ENCODE peak calls at places on chromosomes 4 and X, in five cellular contexts. T is heart left ventricle, L is cardiac fibroblast, V is testis, H is mucosa of descending colon. S is an unnamed sample.
A peak's percentile ranks its signal among the peaks of the same experiment; 100 is the strongest.

GRCh38 chr4:67234296-67234695 is 311.0 kb downstream of the CENPC start:
- DNase-seq in T (no peak), L (no peak), V (no peak), H (no peak), S (no peak)

GRCh38 chr4:138562544-138562961 is 320.4 kb upstream of the SLC7A11 start:
- DNase-seq in T (peak; percentile 44), L (peak; percentile 72), V (no peak), H (no peak), S (peak; percentile 79)

GRCh38 chr4:12041828-12042227 is 613.1 kb upstream of the HS3ST1 start:
- DNase-seq in T (no peak), L (peak; percentile 31), V (no peak), H (no peak), S (no peak)

GRCh38 chr4:167021545-167022155 is 212.6 kb downstream of the SPOCK3 start:
- DNase-seq in T (peak; percentile 32), L (peak; percentile 79), V (peak; percentile 88), H (peak; percentile 62), S (peak; percentile 42)

GRCh38 chr4:37988670-37989069 is 28.5 kb downstream of the PTTG2 start:
- DNase-seq in T (no peak), L (no peak), V (no peak), H (no peak), S (no peak)

GRCh38 chrX:48782795-48783194 is 3.6 kb upstream of the GATA1 start:
- DNase-seq in T (no peak), L (no peak), V (no peak), H (no peak), S (no peak)

GRCh38 chrX:480861-481417 is 94.2 kb upstream of the PPP2R3B start:
- DNase-seq in T (no peak), L (no peak), V (no peak), H (no peak), S (no peak)

GRCh38 chr4:5629542-5629941 is 78.8 kb downstream of the EVC2 start:
- DNase-seq in T (no peak), L (no peak), V (no peak), H (no peak), S (no peak)

GRCh38 chr4:188178806-188179205 is 39.6 kb downstream of the TRIML1 start:
- DNase-seq in T (no peak), L (no peak), V (no peak), H (no peak), S (no peak)

GRCh38 chr4:112778520-112778919 is 141.6 kb downstream of the LARP7 start:
- DNase-seq in T (no peak), L (no peak), V (no peak), H (no peak), S (no peak)

GRCh38 chr4:56253631-56254241 is 133.6 kb downstream of the AASDH start:
- DNase-seq in T (no peak), L (no peak), V (peak; percentile 54), H (no peak), S (no peak)

GRCh38 chr4:949656-950055 is 17.4 kb downstream of the TMEM175 start:
- DNase-seq in T (no peak), L (no peak), V (no peak), H (peak; percentile 9), S (no peak)

GRCh38 chrX:7316887-7317286 is 168.9 kb upstream of the PUDP start:
- DNase-seq in T (no peak), L (no peak), V (no peak), H (no peak), S (no peak)

GRCh38 chrX:7139202-7140081 is 8.1 kb upstream of the STS start:
- DNase-seq in T (no peak), L (peak; percentile 18), V (no peak), H (no peak), S (no peak)

GRCh38 chr4:153075836-153076235 is 128.4 kb upstream of the TRIM2 start:
- DNase-seq in T (no peak), L (no peak), V (no peak), H (no peak), S (no peak)

GRCh38 chrX:27966955-27967354 is 14.3 kb downstream of the DCAF8L1 start:
- DNase-seq in T (no peak), L (peak; percentile 82), V (no peak), H (no peak), S (peak; percentile 57)

GRCh38 chr4:128980816-128981326 is 112.5 kb downstream of the SCLT1 start:
- DNase-seq in T (no peak), L (no peak), V (no peak), H (no peak), S (no peak)

GRCh38 chr4:54683616-54684346 is 26.0 kb downstream of the KIT start:
- DNase-seq in T (no peak), L (peak; percentile 15), V (no peak), H (no peak), S (no peak)

GRCh38 chr4:85682391-85682790 is 207.4 kb downstream of the ARHGAP24 start:
- DNase-seq in T (no peak), L (no peak), V (no peak), H (no peak), S (no peak)

GRCh38 chr4:119939066-119939995 is 127.3 kb downstream of the MAD2L1 start:
- DNase-seq in T (peak; percentile 23), L (no peak), V (peak; percentile 43), H (no peak), S (no peak)

GRCh38 chrX:122625821-122626220 is 558.3 kb upstream of the GRIA3 start:
- DNase-seq in T (no peak), L (no peak), V (no peak), H (no peak), S (no peak)

GRCh38 chr4:7699040-7699439 is 240.6 kb downstream of the AFAP1 start:
- DNase-seq in T (peak; percentile 45), L (peak; percentile 81), V (peak; percentile 57), H (no peak), S (peak; percentile 53)

GRCh38 chr4:78602334-78602733 is 50.8 kb downstream of the ANXA3 start:
- DNase-seq in T (peak; percentile 18), L (no peak), V (no peak), H (no peak), S (no peak)

GRCh38 chr4:7540216-7540615 is 105.5 kb upstream of the PSAPL1 start:
- DNase-seq in T (no peak), L (no peak), V (no peak), H (no peak), S (no peak)

GRCh38 chr4:155639674-155640529 is 26.7 kb upstream of the GUCY1A1 start:
- DNase-seq in T (no peak), L (no peak), V (no peak), H (no peak), S (no peak)

GRCh38 chr4:124753941-124754581 is 41.5 kb upstream of the ANKRD50 start:
- DNase-seq in T (no peak), L (no peak), V (no peak), H (no peak), S (no peak)

GRCh38 chr4:7903686-7904085 is 36.0 kb downstream of the AFAP1 start:
- DNase-seq in T (no peak), L (no peak), V (no peak), H (no peak), S (no peak)

GRCh38 chrX:140343226-140343873 is 161.5 kb downstream of the SOX3 start:
- DNase-seq in T (no peak), L (no peak), V (no peak), H (no peak), S (peak; percentile 23)

GRCh38 chr4:16194199-16194598 is 32.1 kb downstream of the TAPT1 start:
- DNase-seq in T (peak; percentile 25), L (peak; percentile 56), V (no peak), H (no peak), S (peak; percentile 83)

GRCh38 chrX:153582896-153583295 is 16.0 kb downstream of the CCNQ start:
- DNase-seq in T (peak; percentile 28), L (peak; percentile 36), V (no peak), H (peak; percentile 38), S (no peak)

GRCh38 chrX:20063716-20064351 is 52.9 kb downstream of the MAP7D2 start:
- DNase-seq in T (no peak), L (no peak), V (no peak), H (no peak), S (no peak)

GRCh38 chrX:134938682-134939081 is 52.1 kb upstream of the SMIM10 start:
- DNase-seq in T (no peak), L (no peak), V (no peak), H (no peak), S (no peak)

GRCh38 chr4:55175779-55176231 is 50.4 kb upstream of the KDR start:
- DNase-seq in T (no peak), L (peak; percentile 51), V (no peak), H (no peak), S (no peak)

DNA sequence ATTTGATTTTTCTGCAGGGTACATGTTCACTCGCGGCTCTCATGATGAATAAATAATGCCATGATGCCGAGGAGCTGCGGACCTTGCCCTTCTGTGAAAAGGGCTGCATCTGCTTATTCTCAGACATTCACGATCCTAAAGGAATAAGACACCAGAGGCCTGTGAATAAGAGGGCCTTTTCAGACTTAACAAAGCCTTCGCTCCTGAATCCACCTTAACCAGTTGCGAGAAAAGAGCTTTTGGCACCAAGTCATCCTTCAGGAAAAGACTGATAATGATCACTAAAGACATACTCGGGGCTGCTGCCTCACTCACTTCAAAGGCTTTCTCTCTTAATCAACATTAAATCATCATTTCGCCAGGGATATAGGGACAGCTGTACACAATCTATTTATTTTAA is 147.5 kb downstream of the FBXO8 start:
- DNase-seq in T (no peak), L (peak; percentile 34), V (no peak), H (no peak), S (no peak)
- H3K4me3 ChIP-seq in T (peak overlapping the region; percentile 28), L (no peak overlapping the region), V (peak overlapping the region; percentile 37), H (no peak overlapping the region), S (peak overlapping the region; percentile 20)

DNA sequence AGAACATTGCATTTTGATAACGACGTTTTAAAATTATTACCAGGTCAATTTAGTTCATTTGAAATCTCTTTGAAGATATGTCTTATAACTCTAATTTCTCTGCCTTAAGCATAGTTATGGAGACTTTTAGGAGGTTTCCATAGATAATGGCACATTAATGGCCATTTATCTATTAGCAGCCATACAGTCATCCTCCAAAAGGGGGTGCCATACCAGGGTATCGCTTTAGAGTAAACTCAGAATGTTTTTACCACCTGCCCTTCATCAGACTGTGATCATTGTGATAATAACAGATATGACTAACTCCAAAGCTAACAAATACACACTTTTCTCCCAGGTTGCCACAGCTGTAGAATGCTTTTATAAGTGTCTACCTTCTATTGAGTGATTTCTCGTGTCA is 461.5 kb downstream of the FSTL5 start:
- DNase-seq in T (no peak), L (no peak), V (no peak), H (no peak), S (no peak)
- TF ChIP-seq CTCF in T (no peak), L (no peak), V (no peak), H (no peak), S (no peak)

GRCh38 chr4:173288698-173289350 is 45.3 kb downstream of the HMGB2 start:
- DNase-seq in T (no peak), L (peak; percentile 28), V (no peak), H (no peak), S (no peak)
- H3K4me3 ChIP-seq in T (peak overlapping the region; percentile 39), L (peak overlapping the region; percentile 19), V (no peak overlapping the region), H (no peak overlapping the region), S (no peak overlapping the region)

DNA sequence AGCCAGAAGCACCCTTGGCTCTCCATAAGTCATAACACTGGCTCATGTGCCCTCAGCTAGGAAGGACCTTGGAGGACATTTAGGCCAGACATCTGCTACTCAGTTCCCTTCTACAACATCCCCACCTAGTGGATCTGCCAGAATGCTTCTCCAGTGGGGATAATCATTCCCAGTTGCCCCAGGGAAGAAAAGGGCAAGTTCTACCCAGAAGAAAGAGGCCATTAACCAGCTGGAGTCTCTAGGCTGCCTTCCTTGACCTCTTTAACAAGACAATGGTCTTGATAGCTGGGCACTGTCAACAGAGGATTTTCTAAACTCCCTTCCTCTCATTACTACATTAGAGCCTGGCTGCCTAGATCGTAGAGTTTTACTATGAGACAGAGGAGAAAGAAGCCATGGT is 42.0 kb downstream of the LGI2 start:
- DNase-seq in T (no peak), L (peak; percentile 64), V (peak; percentile 23), H (no peak), S (no peak)
- TF ChIP-seq CTCF in T (peak; percentile 43), L (peak; percentile 62), V (no peak), H (no peak), S (peak; percentile 49)

S was measured in astrocyte of the cerebellum.